ENCODE peak calls at places on chromosomes 2 and 18, in ten cellular contexts. Z is endothelial cell; M is GM23338; I is AG09319; R is NB4; B is stomach; N is GM13976; E is body of pancreas; C is neural progenitor cell; F is CD4-positive, alpha-beta T cell. P is an unnamed sample.

GRCh38 chr2:83516503-83516902 is 942.6 kb downstream of the SUCLG1 start:
- DNase-seq in I (no peak), E (no peak), B (no peak), N (no peak), M (peak; percentile 64), F (no peak), C (no peak), R (peak; percentile 11), Z (no peak), P (no peak)

GRCh38 chr2:174332607-174333001 is 2.1 kb upstream of the SP9 start:
- DNase-seq in E (no peak), M (peak; percentile 82), C (peak; percentile 80), I (no peak), B (no peak), F (no peak), R (peak; percentile 28), N (no peak), Z (peak; percentile 42), P (peak; percentile 50)

GRCh38 chr18:61333746-61334490 is 688 bp downstream of the CDH20 start:
- DNase-seq in N (no peak), F (no peak), E (no peak), R (no peak), B (no peak), Z (peak; percentile 33), C (peak; percentile 61), I (no peak), M (peak; percentile 65), P (peak; percentile 58)

GRCh38 chr2:236395067-236395466 is 130.9 kb upstream of the ASB18 start:
- DNase-seq in N (no peak), Z (no peak), E (no peak), M (no peak), F (no peak), R (no peak), B (no peak), C (no peak), I (no peak), P (no peak)

GRCh38 chr18:63604791-63605567 is 17.8 kb downstream of the SERPINB13 start:
- DNase-seq in F (no peak), C (no peak), Z (no peak), N (no peak), B (no peak), M (no peak), R (no peak), E (no peak), I (no peak), P (no peak)

GRCh38 chr2:74383254-74383653 is 3.1 kb upstream of the DCTN1 start:
- DNase-seq in Z (no peak), B (no peak), R (no peak), E (no peak), N (no peak), I (peak; percentile 47), M (no peak), C (no peak), F (no peak), P (no peak)

GRCh38 chr18:58559427-58560186 is 69.3 kb downstream of the ALPK2 start:
- DNase-seq in E (no peak), M (no peak), N (no peak), F (no peak), C (no peak), B (no peak), Z (no peak), I (no peak), R (no peak), P (no peak)

GRCh38 chr2:202406445-202406967 is 30.4 kb downstream of the BMPR2 start:
- DNase-seq in F (no peak), Z (no peak), C (no peak), M (no peak), E (no peak), B (no peak), I (no peak), N (no peak), R (no peak), P (no peak)

GRCh38 chr2:28755411-28755810 is 3.8 kb downstream of the PPP1CB start:
- DNase-seq in F (no peak), R (no peak), Z (no peak), N (no peak), C (no peak), B (no peak), M (no peak), I (no peak), E (no peak), P (no peak)

GRCh38 chr2:206728277-206729199 is 10.3 kb upstream of the DYTN start:
- DNase-seq in R (peak; percentile 66), B (no peak), Z (no peak), I (no peak), N (no peak), C (no peak), E (no peak), F (no peak), M (no peak), P (no peak)

GRCh38 chr18:46477425-46478011 is 179.5 kb downstream of the LOXHD1 start:
- DNase-seq in N (no peak), I (no peak), B (no peak), C (no peak), E (no peak), M (no peak), F (no peak), R (no peak), Z (no peak), P (no peak)

DNA sequence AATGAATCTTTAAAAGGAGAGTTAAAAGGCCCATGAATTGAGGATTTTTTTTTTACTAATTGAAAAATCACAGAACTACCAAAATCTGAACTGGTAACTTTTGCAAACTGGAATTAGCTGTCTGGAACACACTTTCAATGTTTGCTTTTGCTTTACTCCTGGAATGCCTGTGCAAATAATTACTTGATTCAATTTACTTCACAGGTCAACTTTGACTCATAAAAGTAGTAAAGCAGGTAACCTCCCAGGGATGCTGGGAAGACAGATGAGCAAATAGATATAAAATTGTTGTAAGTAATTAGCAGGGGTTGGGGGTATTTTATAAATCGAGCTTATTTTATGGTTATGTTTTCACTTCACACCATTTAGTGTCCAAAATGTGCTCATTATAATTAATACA is 398.3 kb upstream of the HNRNPA3 start:
- DNase-seq in M (no peak), R (no peak), F (no peak), E (no peak), B (no peak), I (no peak), C (no peak), N (no peak), Z (no peak), P (no peak)
- TF ChIP-seq CTCF in M (no peak), R (no peak), F (no peak), E (no peak), B (no peak), I (no peak), C (no peak), N (no peak), Z (no peak), P (no peak)

GRCh38 chr2:159776321-159776720 is 21.7 kb downstream of the CD302 start:
- DNase-seq in N (no peak), B (no peak), E (no peak), I (no peak), F (no peak), R (no peak), C (no peak), M (no peak), Z (no peak), P (no peak)
- TF ChIP-seq CTCF in N (no peak), B (no peak), E (no peak), I (no peak), F (no peak), R (no peak), C (no peak), M (peak; percentile 34), Z (peak; percentile 28), P (no peak)

DNA sequence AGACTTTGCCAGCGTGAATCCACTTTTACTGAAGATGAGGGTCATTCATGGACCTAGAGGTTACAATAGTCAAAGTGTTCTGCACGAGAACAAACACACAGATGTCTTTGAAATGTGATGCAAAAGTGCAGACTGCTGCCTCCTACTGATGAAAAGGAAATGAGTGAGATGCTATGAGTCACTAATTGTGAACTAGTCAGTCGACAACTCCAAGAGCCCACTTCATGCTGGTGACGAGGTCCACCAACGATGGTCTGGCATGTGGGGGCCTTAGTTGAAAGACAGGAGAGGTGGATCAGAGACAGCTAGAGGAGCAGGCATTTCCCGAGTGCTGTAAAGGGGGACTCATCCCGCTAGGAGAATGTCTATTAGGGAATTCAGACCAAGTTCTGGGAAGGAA is 17.1 kb upstream of the ZNF236 start:
- DNase-seq in E (no peak), N (no peak), M (no peak), Z (no peak), R (peak; percentile 36), C (no peak), B (no peak), I (no peak), F (no peak), P (no peak)
- TF ChIP-seq CTCF in E (no peak), N (no peak), M (peak; percentile 38), Z (no peak), R (no peak), C (peak; percentile 11), B (no peak), I (no peak), F (no peak), P (no peak)

GRCh38 chr2:41785623-41786022 is 262.2 kb upstream of the PKDCC start:
- DNase-seq in F (no peak), N (no peak), M (no peak), I (no peak), B (no peak), E (no peak), R (no peak), Z (no peak), C (no peak), P (no peak)

GRCh38 chr2:41784496-41784895 is 263.3 kb upstream of the PKDCC start:
- DNase-seq in F (no peak), I (no peak), C (no peak), Z (no peak), R (no peak), M (peak; percentile 18), N (no peak), E (no peak), B (no peak), P (no peak)

GRCh38 chr2:41779873-41780272 is 267.9 kb upstream of the PKDCC start:
- DNase-seq in F (no peak), R (no peak), B (no peak), I (no peak), M (peak; percentile 26), E (no peak), C (no peak), Z (no peak), N (no peak), P (no peak)

GRCh38 chr2:41782306-41783158 is 265.3 kb upstream of the PKDCC start:
- DNase-seq in C (peak; percentile 42), E (peak; percentile 16), Z (peak; percentile 51), I (peak; percentile 2), N (peak; percentile 34), B (no peak), R (peak; percentile 55), M (peak; percentile 58), F (no peak), P (peak; percentile 38)

DNA sequence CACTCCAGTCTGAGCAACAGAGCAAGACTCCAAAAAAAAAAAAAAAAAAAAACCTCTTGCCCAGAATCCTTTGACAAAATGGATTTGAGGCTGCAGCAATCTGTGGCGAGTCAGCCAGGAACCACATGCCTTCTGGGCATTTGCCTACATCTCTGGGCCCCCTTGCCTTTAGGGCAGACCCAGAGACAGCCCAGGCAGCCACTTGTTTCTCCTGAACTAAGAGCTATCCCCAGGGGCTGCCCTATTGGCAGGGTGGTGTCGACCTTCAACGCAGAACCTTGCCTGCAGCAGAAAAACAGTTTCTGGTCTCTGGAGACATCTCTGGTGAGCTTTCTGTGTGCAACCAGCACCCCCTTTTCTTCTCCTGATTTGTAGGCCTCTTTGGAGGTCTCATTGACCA is 266.7 kb upstream of the PKDCC start:
- DNase-seq in Z (no peak), I (no peak), B (no peak), F (no peak), R (no peak), C (no peak), M (no peak), E (no peak), N (no peak), P (no peak)
- TF ChIP-seq CTCF in Z (no peak), I (no peak), B (no peak), F (no peak), R (no peak), C (no peak), M (no peak), E (no peak), N (no peak), P (no peak)

P was measured in nephron progenitor cell.